ENCODE peak calls at places on chromosome 2, in ten cellular contexts. One of them, this sample, is unnamed.

GRCh38 chr2:134307334-134307733 is 53.5 kb downstream of the MGAT5 start:
- DNase-seq in T-helper 1 cell: no peak
- DNase-seq in right cardiac atrium: no peak
- DNase-seq in heart right ventricle: no peak
- DNase-seq in fibroblast of pulmonary artery: peak
- DNase-seq in NCI-H2171: no peak
- DNase-seq in cardiac septum: no peak
- DNase-seq in NB4: no peak
- DNase-seq in central memory CD4-positive, alpha-beta T cell: no peak
- DNase-seq in left ventricle myocardium inferior: no peak
- DNase-seq in this sample: no peak

GRCh38 chr2:138762515-138762914 is 17.7 kb downstream of the NXPH2 start:
- DNase-seq in NB4: no peak
- DNase-seq in NCI-H2171: no peak
- DNase-seq in cardiac septum: no peak
- DNase-seq in right cardiac atrium: no peak
- DNase-seq in central memory CD4-positive, alpha-beta T cell: no peak
- DNase-seq in left ventricle myocardium inferior: no peak
- DNase-seq in fibroblast of pulmonary artery: no peak
- DNase-seq in heart right ventricle: no peak
- DNase-seq in T-helper 1 cell: no peak
- DNase-seq in this sample: no peak

GRCh38 chr2:70141754-70142589 is 48.8 kb downstream of the C2orf42 start:
- DNase-seq in heart right ventricle: no peak
- DNase-seq in central memory CD4-positive, alpha-beta T cell: no peak
- DNase-seq in left ventricle myocardium inferior: no peak
- DNase-seq in cardiac septum: peak
- DNase-seq in NB4: no peak
- DNase-seq in fibroblast of pulmonary artery: peak
- DNase-seq in right cardiac atrium: no peak
- DNase-seq in NCI-H2171: no peak
- DNase-seq in T-helper 1 cell: no peak
- DNase-seq in this sample: peak

GRCh38 chr2:19651466-19651865 is 250.3 kb downstream of the TTC32 start:
- DNase-seq in NB4: no peak
- DNase-seq in fibroblast of pulmonary artery: no peak
- DNase-seq in left ventricle myocardium inferior: no peak
- DNase-seq in right cardiac atrium: no peak
- DNase-seq in T-helper 1 cell: no peak
- DNase-seq in central memory CD4-positive, alpha-beta T cell: no peak
- DNase-seq in NCI-H2171: no peak
- DNase-seq in cardiac septum: no peak
- DNase-seq in heart right ventricle: no peak
- DNase-seq in this sample: no peak

GRCh38 chr2:119246884-119247843 is 23.5 kb downstream of the STEAP3 start:
- DNase-seq in NB4: no peak
- DNase-seq in fibroblast of pulmonary artery: no peak
- DNase-seq in T-helper 1 cell: no peak
- DNase-seq in left ventricle myocardium inferior: no peak
- DNase-seq in NCI-H2171: no peak
- DNase-seq in right cardiac atrium: no peak
- DNase-seq in heart right ventricle: no peak
- DNase-seq in cardiac septum: peak
- DNase-seq in central memory CD4-positive, alpha-beta T cell: no peak
- DNase-seq in this sample: no peak

GRCh38 chr2:137873860-137874259 is 90.4 kb upstream of the HNMT start:
- DNase-seq in central memory CD4-positive, alpha-beta T cell: no peak
- DNase-seq in NB4: no peak
- DNase-seq in fibroblast of pulmonary artery: no peak
- DNase-seq in left ventricle myocardium inferior: no peak
- DNase-seq in cardiac septum: no peak
- DNase-seq in heart right ventricle: no peak
- DNase-seq in right cardiac atrium: no peak
- DNase-seq in T-helper 1 cell: no peak
- DNase-seq in NCI-H2171: no peak
- DNase-seq in this sample: no peak

GRCh38 chr2:43174368-43175186 is 51.8 kb downstream of the ZFP36L2 start:
- DNase-seq in NCI-H2171: no peak
- DNase-seq in central memory CD4-positive, alpha-beta T cell: peak
- DNase-seq in cardiac septum: peak
- DNase-seq in NB4: peak
- DNase-seq in left ventricle myocardium inferior: no peak
- DNase-seq in T-helper 1 cell: peak
- DNase-seq in heart right ventricle: peak
- DNase-seq in right cardiac atrium: no peak
- DNase-seq in fibroblast of pulmonary artery: no peak
- DNase-seq in this sample: peak

GRCh38 chr2:161031516-161031915 is 128.7 kb upstream of the TANK start:
- DNase-seq in NCI-H2171: no peak
- DNase-seq in left ventricle myocardium inferior: no peak
- DNase-seq in T-helper 1 cell: no peak
- DNase-seq in NB4: no peak
- DNase-seq in heart right ventricle: no peak
- DNase-seq in central memory CD4-positive, alpha-beta T cell: no peak
- DNase-seq in cardiac septum: no peak
- DNase-seq in fibroblast of pulmonary artery: no peak
- DNase-seq in right cardiac atrium: no peak
- DNase-seq in this sample: no peak